ENCODE peak calls at places on chromosomes 2 and 18, in five cellular contexts. One of them, this sample, is unnamed.

GRCh38 chr2:172311921-172312345 is 115.5 kb upstream of the ITGA6 start:
- DNase-seq in IMR-90: no peak
- DNase-seq in gastrocnemius medialis: no peak
- DNase-seq in heart left ventricle: peak
- DNase-seq in A549: no peak
- DNase-seq in this sample: no peak

GRCh38 chr2:188788621-188789020 is 185.6 kb upstream of the COL3A1 start:
- DNase-seq in gastrocnemius medialis: peak
- DNase-seq in A549: peak
- DNase-seq in IMR-90: peak
- DNase-seq in heart left ventricle: peak
- DNase-seq in this sample: no peak

GRCh38 chr18:51603111-51603510 is 405.6 kb upstream of the MEX3C start:
- DNase-seq in IMR-90: no peak
- DNase-seq in heart left ventricle: no peak
- DNase-seq in A549: no peak
- DNase-seq in gastrocnemius medialis: no peak
- DNase-seq in this sample: no peak

GRCh38 chr18:70985948-70986347 is 697.1 kb downstream of the SOCS6 start:
- DNase-seq in A549: no peak
- DNase-seq in gastrocnemius medialis: no peak
- DNase-seq in IMR-90: no peak
- DNase-seq in heart left ventricle: no peak
- DNase-seq in this sample: no peak

GRCh38 chr2:237879058-237879430 is 19.6 kb downstream of the RAMP1 start:
- DNase-seq in IMR-90: peak
- DNase-seq in A549: no peak
- DNase-seq in gastrocnemius medialis: no peak
- DNase-seq in heart left ventricle: no peak
- DNase-seq in this sample: no peak

GRCh38 chr2:112724611-112725525 is 4.0 kb downstream of the NT5DC4 start:
- DNase-seq in IMR-90: no peak
- DNase-seq in A549: peak
- DNase-seq in gastrocnemius medialis: no peak
- DNase-seq in heart left ventricle: no peak
- DNase-seq in this sample: peak

GRCh38 chr2:217047209-217047998 is 187.5 kb upstream of the TNP1 start:
- DNase-seq in gastrocnemius medialis: no peak
- DNase-seq in A549: peak
- DNase-seq in heart left ventricle: no peak
- DNase-seq in IMR-90: peak
- DNase-seq in this sample: no peak

GRCh38 chr2:168246072-168246482 is 1.3 kb downstream of the STK39 start:
- DNase-seq in heart left ventricle: no peak
- DNase-seq in gastrocnemius medialis: no peak
- DNase-seq in A549: no peak
- DNase-seq in IMR-90: no peak
- DNase-seq in this sample: no peak

GRCh38 chr2:128623776-128624424 is 305.2 kb upstream of the HS6ST1 start:
- DNase-seq in IMR-90: peak
- DNase-seq in gastrocnemius medialis: no peak
- DNase-seq in A549: no peak
- DNase-seq in heart left ventricle: peak
- DNase-seq in this sample: no peak

GRCh38 chr2:137173514-137173913 is 408.2 kb downstream of the THSD7B start:
- DNase-seq in IMR-90: no peak
- DNase-seq in gastrocnemius medialis: no peak
- DNase-seq in heart left ventricle: no peak
- DNase-seq in A549: peak
- DNase-seq in this sample: peak

GRCh38 chr2:236021497-236022057 is 146.6 kb downstream of the GBX2 start:
- DNase-seq in heart left ventricle: no peak
- DNase-seq in gastrocnemius medialis: no peak
- DNase-seq in A549: no peak
- DNase-seq in IMR-90: no peak
- DNase-seq in this sample: no peak

GRCh38 chr2:230849633-230850357 is 14.9 kb upstream of the ITM2C start:
- DNase-seq in gastrocnemius medialis: no peak
- DNase-seq in IMR-90: no peak
- DNase-seq in A549: peak
- DNase-seq in heart left ventricle: no peak
- DNase-seq in this sample: peak

GRCh38 chr18:76801567-76802505 is 20.5 kb upstream of the ZNF236 start:
- DNase-seq in gastrocnemius medialis: peak
- DNase-seq in heart left ventricle: peak
- DNase-seq in IMR-90: peak
- DNase-seq in A549: peak
- DNase-seq in this sample: peak

GRCh38 chr2:25347846-25348245 is 6.1 kb upstream of the DNMT3A start:
- DNase-seq in gastrocnemius medialis: no peak
- DNase-seq in IMR-90: peak
- DNase-seq in heart left ventricle: no peak
- DNase-seq in A549: no peak
- DNase-seq in this sample: no peak

GRCh38 chr2:220000586-220000985 is 373.2 kb downstream of the SLC4A3 start:
- DNase-seq in A549: no peak
- DNase-seq in gastrocnemius medialis: no peak
- DNase-seq in heart left ventricle: no peak
- DNase-seq in IMR-90: no peak
- DNase-seq in this sample: no peak

GRCh38 chr2:223723954-223724411 is 113.4 kb downstream of the AP1S3 start:
- DNase-seq in gastrocnemius medialis: no peak
- DNase-seq in heart left ventricle: no peak
- DNase-seq in A549: peak
- DNase-seq in IMR-90: no peak
- DNase-seq in this sample: no peak

GRCh38 chr2:140895378-140895777 is 1235.4 kb downstream of the LRP1B start:
- DNase-seq in heart left ventricle: no peak
- DNase-seq in gastrocnemius medialis: no peak
- DNase-seq in IMR-90: no peak
- DNase-seq in A549: no peak
- DNase-seq in this sample: no peak

GRCh38 chr2:104127049-104127770 is 726.7 kb upstream of the POU3F3 start:
- DNase-seq in A549: no peak
- DNase-seq in gastrocnemius medialis: no peak
- DNase-seq in IMR-90: no peak
- DNase-seq in heart left ventricle: no peak
- DNase-seq in this sample: no peak

GRCh38 chr2:56522605-56523089 is 338.9 kb downstream of the CCDC85A start:
- DNase-seq in A549: peak
- DNase-seq in gastrocnemius medialis: peak
- DNase-seq in IMR-90: peak
- DNase-seq in heart left ventricle: peak
- DNase-seq in this sample: no peak

GRCh38 chr2:14975401-14975800 is 342.9 kb downstream of the LRATD1 start:
- DNase-seq in gastrocnemius medialis: no peak
- DNase-seq in heart left ventricle: no peak
- DNase-seq in IMR-90: peak
- DNase-seq in A549: no peak
- DNase-seq in this sample: peak
- TF ChIP-seq POLR2A in gastrocnemius medialis: no peak
- TF ChIP-seq POLR2A in heart left ventricle: no peak
- TF ChIP-seq POLR2A in IMR-90: no peak
- TF ChIP-seq POLR2A in A549: no peak
- TF ChIP-seq POLR2A in this sample: no peak

GRCh38 chr2:72888438-72889202 is 1.4 kb downstream of the SPR start:
- DNase-seq in IMR-90: no peak
- DNase-seq in heart left ventricle: no peak
- DNase-seq in gastrocnemius medialis: no peak
- DNase-seq in A549: no peak
- DNase-seq in this sample: no peak
- TF ChIP-seq POLR2A in IMR-90: no peak
- TF ChIP-seq POLR2A in heart left ventricle: no peak
- TF ChIP-seq POLR2A in gastrocnemius medialis: no peak
- TF ChIP-seq POLR2A in A549: no peak
- TF ChIP-seq POLR2A in this sample: no peak

GRCh38 chr2:15074751-15075700 is 442.5 kb downstream of the LRATD1 start:
- DNase-seq in heart left ventricle: no peak
- DNase-seq in IMR-90: no peak
- DNase-seq in A549: no peak
- DNase-seq in gastrocnemius medialis: no peak
- DNase-seq in this sample: no peak
- TF ChIP-seq POLR2A in heart left ventricle: no peak
- TF ChIP-seq POLR2A in IMR-90: no peak
- TF ChIP-seq POLR2A in A549: no peak
- TF ChIP-seq POLR2A in gastrocnemius medialis: no peak
- TF ChIP-seq POLR2A in this sample: no peak

GRCh38 chr2:43018179-43019024 is 208.0 kb downstream of the ZFP36L2 start:
- DNase-seq in heart left ventricle: peak
- DNase-seq in IMR-90: peak
- DNase-seq in A549: peak
- DNase-seq in gastrocnemius medialis: peak
- DNase-seq in this sample: no peak
- TF ChIP-seq POLR2A in heart left ventricle: no peak
- TF ChIP-seq POLR2A in IMR-90: no peak
- TF ChIP-seq POLR2A in A549: peak
- TF ChIP-seq POLR2A in gastrocnemius medialis: no peak
- TF ChIP-seq POLR2A in this sample: no peak

DNA sequence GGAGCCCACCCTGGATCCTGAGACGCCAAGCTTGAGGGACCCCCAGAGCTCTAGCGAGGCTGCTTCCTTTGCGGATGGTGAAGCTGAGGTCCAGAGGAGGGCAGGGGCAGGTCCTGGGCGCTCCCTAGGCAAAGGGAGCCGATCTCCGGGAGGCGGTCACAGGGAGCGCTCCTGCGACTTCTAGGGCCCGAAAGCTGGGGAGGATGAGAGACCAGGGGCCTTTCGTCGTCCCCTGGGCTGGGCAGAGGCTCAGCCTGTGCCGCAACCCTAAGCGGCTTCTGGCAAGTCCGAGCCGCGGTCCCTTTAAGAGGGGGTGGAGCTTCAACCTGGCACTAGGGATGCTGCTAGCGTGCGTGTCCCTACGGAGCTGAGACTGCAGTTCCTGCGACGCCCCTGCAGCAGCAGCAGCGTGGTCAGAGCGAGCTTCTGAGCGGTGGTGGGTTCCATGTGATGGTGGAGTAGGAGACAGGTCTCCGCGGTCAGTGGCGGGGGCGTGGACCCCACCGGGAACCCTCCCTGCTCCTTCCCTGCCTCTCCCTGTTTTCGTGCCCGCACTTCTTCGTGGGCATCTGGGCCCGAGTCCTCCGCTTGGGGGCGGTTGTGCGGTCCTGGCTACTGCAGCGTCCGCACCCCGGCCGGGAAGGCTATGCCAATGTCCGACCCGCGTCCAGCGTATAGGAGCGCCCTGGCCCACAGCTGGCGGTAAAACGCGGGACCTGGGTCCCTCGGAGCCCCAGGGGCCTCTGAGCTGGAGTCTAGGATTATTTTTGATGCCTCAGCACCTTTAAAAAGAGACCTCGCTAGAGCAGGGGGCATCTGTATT is 154.6 kb downstream of the CCDC74A start:
- DNase-seq in IMR-90: peak
- DNase-seq in A549: peak
- DNase-seq in heart left ventricle: peak
- DNase-seq in gastrocnemius medialis: peak
- DNase-seq in this sample: peak
- TF ChIP-seq POLR2A in IMR-90: peak
- TF ChIP-seq POLR2A in A549: peak
- TF ChIP-seq POLR2A in heart left ventricle: no peak
- TF ChIP-seq POLR2A in gastrocnemius medialis: peak
- TF ChIP-seq POLR2A in this sample: peak

DNA sequence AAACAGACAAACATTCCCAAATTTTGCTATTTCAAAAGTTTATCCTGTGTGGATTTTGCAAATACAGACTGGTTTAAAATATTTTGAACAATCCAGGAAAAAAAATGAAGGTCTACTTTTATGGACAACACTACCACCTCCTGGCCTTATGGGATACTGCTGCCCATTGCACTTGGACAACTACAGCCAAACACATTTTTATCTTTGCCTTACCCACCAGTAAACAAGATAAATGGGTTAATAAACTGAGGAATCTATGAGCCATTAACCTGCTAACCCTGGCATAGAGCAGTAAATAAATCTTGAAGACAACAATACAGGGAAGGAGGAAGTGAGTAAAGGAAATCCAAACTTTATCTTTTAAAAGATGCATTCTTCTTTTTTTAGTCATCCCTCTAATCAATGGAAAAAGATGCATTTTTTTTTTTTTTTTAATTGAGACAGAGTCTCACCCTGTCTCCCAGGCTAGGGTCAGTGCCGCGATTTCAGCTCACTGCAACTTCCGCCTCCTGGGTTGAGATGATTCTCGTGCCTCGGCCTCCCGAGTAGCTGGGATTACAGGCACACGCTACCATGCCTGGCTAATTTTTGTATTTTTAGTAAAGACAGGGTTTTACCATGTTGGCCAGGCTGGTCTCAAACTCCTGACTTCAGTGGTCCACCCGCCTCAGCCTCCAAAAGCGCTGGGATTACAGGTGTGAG is 2.1 kb upstream of the SPIRE1 start:
- DNase-seq in A549: peak
- DNase-seq in gastrocnemius medialis: no peak
- DNase-seq in IMR-90: peak
- DNase-seq in heart left ventricle: no peak
- DNase-seq in this sample: peak
- TF ChIP-seq POLR2A in A549: no peak
- TF ChIP-seq POLR2A in gastrocnemius medialis: no peak
- TF ChIP-seq POLR2A in IMR-90: no peak
- TF ChIP-seq POLR2A in heart left ventricle: no peak
- TF ChIP-seq POLR2A in this sample: no peak

GRCh38 chr2:221501210-221501882 is 70.8 kb downstream of the EPHA4 start:
- DNase-seq in gastrocnemius medialis: no peak
- DNase-seq in IMR-90: peak
- DNase-seq in A549: no peak
- DNase-seq in heart left ventricle: no peak
- DNase-seq in this sample: peak
- TF ChIP-seq POLR2A in gastrocnemius medialis: no peak
- TF ChIP-seq POLR2A in IMR-90: no peak
- TF ChIP-seq POLR2A in A549: no peak
- TF ChIP-seq POLR2A in heart left ventricle: no peak
- TF ChIP-seq POLR2A in this sample: no peak

DNA sequence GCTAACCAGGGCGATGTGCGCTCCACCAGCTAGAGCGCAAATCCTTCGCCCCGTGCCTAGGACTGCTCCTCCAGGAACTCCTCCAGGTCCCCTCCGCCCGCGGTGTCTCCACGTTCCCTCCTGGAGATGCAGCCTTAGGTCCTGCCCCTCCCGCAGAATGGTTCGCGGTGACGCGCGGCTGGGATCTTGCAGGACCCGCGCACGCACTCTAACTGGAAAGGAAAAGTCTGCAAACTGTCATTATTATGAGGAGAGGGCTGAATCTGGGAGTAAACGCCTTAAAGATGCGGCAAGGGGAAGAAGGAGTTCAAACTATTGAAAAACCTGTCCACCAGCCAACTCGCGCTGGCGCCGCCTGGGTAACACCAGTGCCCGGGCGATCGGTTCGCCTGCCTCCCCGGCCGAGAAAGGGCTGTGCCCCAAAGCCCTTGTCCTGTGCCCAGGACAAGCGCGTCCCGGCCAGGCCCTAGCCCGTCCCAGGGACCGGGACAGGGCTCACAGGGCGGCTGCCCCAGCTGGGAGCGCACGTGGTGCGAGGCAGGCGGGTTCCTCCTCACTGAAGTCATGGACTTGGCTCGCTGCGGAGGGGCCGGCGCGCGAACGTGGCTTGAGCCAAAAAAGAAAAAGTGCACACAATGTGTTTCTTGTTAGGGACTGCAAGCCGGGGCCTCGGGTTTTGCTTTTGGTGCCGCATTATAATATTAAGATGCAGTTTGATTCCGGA is 5.5 kb upstream of the ID2 start:
- DNase-seq in IMR-90: peak
- DNase-seq in heart left ventricle: peak
- DNase-seq in A549: no peak
- DNase-seq in gastrocnemius medialis: peak
- DNase-seq in this sample: no peak
- TF ChIP-seq POLR2A in IMR-90: no peak
- TF ChIP-seq POLR2A in heart left ventricle: peak
- TF ChIP-seq POLR2A in A549: no peak
- TF ChIP-seq POLR2A in gastrocnemius medialis: no peak
- TF ChIP-seq POLR2A in this sample: no peak

This sample was measured in H54.